ENCODE peak calls at places on chromosomes 7 and 10, in four cellular contexts. C is SJSA1; L is CD8-positive, alpha-beta memory T cell; U is right lobe of liver. A is an unnamed sample.
A peak's percentile ranks its signal among the peaks of the same experiment; 100 is the strongest.

GRCh38 chr10:103595933-103596726 is 102.6 kb downstream of the NEURL1 start:
- DNase-seq in L (no peak), C (no peak), U (no peak), A (no peak)

GRCh38 chr10:89861584-89862287 is 160.3 kb downstream of the KIF20B start:
- DNase-seq in L (no peak), U (no peak), C (peak; percentile 58), A (no peak)

GRCh38 chr7:82210422-82211184 is 233.0 kb downstream of the CACNA2D1 start:
- DNase-seq in U (no peak), C (no peak), L (no peak), A (no peak)

GRCh38 chr10:112471878-112472487 is 25.0 kb downstream of the VTI1A start:
- DNase-seq in U (no peak), C (peak; percentile 42), L (peak; percentile 33), A (no peak)

GRCh38 chr10:12535656-12536055 is 186.3 kb downstream of the CAMK1D start:
- DNase-seq in C (no peak), L (no peak), U (no peak), A (no peak)

GRCh38 chr10:100168313-100168643 is 17.6 kb downstream of the ERLIN1 start:
- DNase-seq in C (no peak), L (no peak), U (no peak), A (no peak)

GRCh38 chr10:47456096-47456485 is 27.8 kb downstream of the ANXA8 start:
- DNase-seq in L (no peak), U (no peak), C (no peak), A (no peak)

GRCh38 chr7:75979361-75980125 is 14.9 kb downstream of the TMEM120A start:
- DNase-seq in C (no peak), U (no peak), L (no peak), A (no peak)

GRCh38 chr10:84138478-84139125 is 707 bp upstream of the GHITM start:
- DNase-seq in L (no peak), C (no peak), U (no peak), A (no peak)

GRCh38 chr7:155198901-155199845 is 98.5 kb upstream of the INSIG1 start:
- DNase-seq in C (no peak), L (no peak), U (peak; percentile 35), A (no peak)

GRCh38 chr10:24897326-24897926 is 55.0 kb downstream of the PRTFDC1 start:
- DNase-seq in U (no peak), L (peak; percentile 20), C (peak; percentile 85), A (no peak)

GRCh38 chr10:99266383-99266782 is 30.7 kb upstream of the HPSE2 start:
- DNase-seq in L (no peak), U (no peak), C (no peak), A (no peak)

GRCh38 chr10:123148414-123149161 is 652 bp downstream of the HMX2 start:
- DNase-seq in L (no peak), U (no peak), C (peak; percentile 44), A (no peak)

GRCh38 chr7:155363146-155363539 is 65.5 kb downstream of the INSIG1 start:
- DNase-seq in U (peak; percentile 13), L (no peak), C (no peak), A (no peak)

GRCh38 chr7:132270517-132270916 is 305.8 kb downstream of the PLXNA4 start:
- DNase-seq in C (no peak), L (no peak), U (no peak), A (no peak)

GRCh38 chr7:4449263-4449662 is 232.8 kb upstream of the FOXK1 start:
- DNase-seq in C (no peak), U (no peak), L (no peak), A (no peak)

GRCh38 chr7:50182734-50183133 is 89.7 kb upstream of the ZPBP start:
- DNase-seq in U (no peak), L (no peak), C (no peak), A (no peak)

GRCh38 chr7:154748387-154748786 is 254.5 kb downstream of the PAXIP1 start:
- DNase-seq in C (no peak), L (no peak), U (no peak), A (no peak)

GRCh38 chr10:53508197-53508596 is 735.6 kb upstream of the MBL2 start:
- DNase-seq in C (no peak), U (no peak), L (no peak), A (no peak)

GRCh38 chr10:100637785-100638184 is 102.0 kb downstream of the HIF1AN start:
- DNase-seq in U (no peak), C (no peak), L (no peak), A (no peak)

GRCh38 chr7:137923380-137923779 is 76.6 kb upstream of the DGKI start:
- DNase-seq in C (peak; percentile 46), L (no peak), U (no peak), A (peak; percentile 26)

GRCh38 chr10:98367626-98368451 is 47.1 kb downstream of the PYROXD2 start:
- DNase-seq in L (no peak), C (no peak), U (no peak), A (no peak)

GRCh38 chr7:7857143-7857583 is 111.4 kb upstream of the GLCCI1 start:
- DNase-seq in L (no peak), C (no peak), U (no peak), A (no peak)

GRCh38 chr7:81244213-81244612 is 325.4 kb upstream of the SEMA3C start:
- DNase-seq in U (no peak), C (no peak), L (no peak), A (no peak)

GRCh38 chr10:124674768-124675222 is 69.4 kb downstream of the FAM53B start:
- DNase-seq in L (no peak), U (no peak), C (no peak), A (no peak)

GRCh38 chr7:70317356-70317755 is 719.1 kb downstream of the AUTS2 start:
- DNase-seq in C (no peak), L (no peak), U (no peak), A (no peak)

GRCh38 chr7:135333196-135333595 is 99.6 kb downstream of the STRA8 start:
- DNase-seq in U (no peak), L (no peak), C (no peak), A (no peak)

GRCh38 chr10:116765549-116766162 is 23.3 kb upstream of the HSPA12A start:
- DNase-seq in C (no peak), L (peak; percentile 28), U (no peak), A (peak; percentile 41)

GRCh38 chr7:138878847-138879246 is 80.9 kb upstream of the ATP6V0A4 start:
- DNase-seq in L (no peak), C (no peak), U (no peak), A (no peak)

GRCh38 chr10:70690584-70690983 is 18.3 kb downstream of the ADAMTS14 start:
- DNase-seq in U (no peak), C (no peak), L (no peak), A (no peak)

GRCh38 chr10:69337312-69338132 is 59.2 kb downstream of the HK1 start:
- DNase-seq in L (no peak), U (no peak), C (no peak), A (no peak)

GRCh38 chr10:69338133-69338456 is 59.8 kb downstream of the HK1 start:
- DNase-seq in U (no peak), L (no peak), C (no peak), A (no peak)

GRCh38 chr10:69340695-69341094 is 62.4 kb downstream of the HK1 start:
- DNase-seq in U (no peak), L (no peak), C (no peak), A (no peak)

GRCh38 chr10:69336952-69337311 is 58.6 kb downstream of the HK1 start:
- DNase-seq in C (no peak), U (no peak), L (no peak), A (no peak)

DNA sequence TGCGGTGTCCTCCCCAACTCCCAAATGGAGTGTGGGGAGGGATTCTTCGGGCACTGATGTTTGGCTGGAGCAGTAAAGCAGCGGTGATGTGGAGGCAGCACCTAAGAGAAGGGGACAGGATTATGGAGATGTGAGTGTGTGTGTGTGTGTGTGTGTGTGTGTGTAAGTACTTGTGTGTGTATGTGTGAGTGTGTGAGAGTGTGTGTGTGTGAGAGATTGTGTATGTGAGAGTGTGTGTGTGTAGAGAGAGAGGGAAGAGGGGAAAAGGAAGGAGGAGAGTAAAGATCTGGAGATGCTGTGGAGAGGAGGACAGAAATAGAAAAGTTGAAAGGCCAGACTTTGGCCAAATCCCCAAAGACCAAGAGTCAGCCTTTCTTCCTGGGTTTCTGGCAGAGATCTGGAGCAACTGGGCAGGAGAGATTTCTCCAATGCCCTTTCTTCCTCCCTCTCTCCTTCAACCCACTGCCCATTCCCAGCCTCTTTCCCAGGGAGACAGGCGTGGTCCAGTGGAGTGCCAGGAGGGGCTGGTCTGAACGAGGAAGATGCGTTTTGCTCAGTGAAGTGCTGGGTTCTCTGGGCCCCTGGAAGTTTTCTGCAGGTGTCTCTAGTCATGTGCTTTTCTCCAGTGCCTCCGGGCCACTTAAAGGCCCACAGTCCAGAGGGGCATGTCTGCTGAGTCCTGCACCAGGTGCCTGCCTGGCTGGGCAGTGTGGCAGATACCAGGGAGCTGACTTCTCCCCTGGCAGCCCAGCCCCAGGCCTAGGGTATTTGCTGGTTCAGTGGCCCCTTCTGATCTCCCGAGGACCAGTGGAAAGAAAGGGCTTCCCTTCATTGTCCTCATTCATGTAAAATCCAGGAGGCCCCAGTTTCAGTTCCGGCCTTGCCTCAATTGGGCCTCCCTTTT is 60.5 kb downstream of the HK1 start:
- DNase-seq in L (no peak), C (no peak), U (no peak), A (no peak)
- H3K4me1 ChIP-seq in L (peaks cover 65% of the 10 kb centered on the region), C (no peaks in the 10 kb centered on the region), U (no peaks in the 10 kb centered on the region), A (peaks cover 37% of the 10 kb centered on the region)

GRCh38 chr7:157668884-157669767 is 332.3 kb downstream of the DNAJB6 start:
- DNase-seq in C (no peak), U (no peak), L (no peak), A (no peak)
- H3K9me3 ChIP-seq in C (peaks cover 4% of the 10 kb centered on the region), U (no peaks in the 10 kb centered on the region), L (no peaks in the 10 kb centered on the region), A (no peaks in the 10 kb centered on the region)

GRCh38 chr7:37283701-37284100 is 165.0 kb downstream of the ELMO1 start:
- DNase-seq in C (no peak), L (no peak), U (no peak), A (no peak)

GRCh38 chr7:37284285-37284684 is 164.4 kb downstream of the ELMO1 start:
- DNase-seq in L (no peak), C (no peak), U (no peak), A (no peak)

GRCh38 chr7:37281368-37282092 is 167.1 kb downstream of the ELMO1 start:
- DNase-seq in C (no peak), L (no peak), U (no peak), A (no peak)

GRCh38 chr7:37282927-37283326 is 165.7 kb downstream of the ELMO1 start:
- DNase-seq in U (no peak), C (no peak), L (no peak), A (no peak)

DNA sequence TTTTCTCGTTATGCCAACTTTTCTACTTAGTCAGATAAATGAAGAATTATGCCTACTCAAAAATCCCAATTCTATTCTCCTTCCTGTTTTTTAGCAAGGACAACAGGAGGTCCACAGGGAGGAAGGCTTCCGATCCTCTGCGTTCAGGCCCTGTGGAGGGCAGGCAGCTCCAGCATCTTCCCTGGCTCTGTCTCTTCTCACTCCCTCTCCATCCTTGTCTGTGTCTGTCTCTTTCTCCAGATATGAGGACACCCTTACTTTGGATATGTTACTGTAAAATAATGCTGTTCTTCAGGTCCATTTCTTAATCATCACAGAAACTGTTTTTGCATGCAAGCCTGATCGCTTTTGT is 166.6 kb downstream of the ELMO1 start:
- DNase-seq in C (no peak), U (no peak), L (no peak), A (no peak)
- H3K4me3 ChIP-seq in C (no peak overlapping the region), U (no peak overlapping the region), L (no peak overlapping the region), A (no peak overlapping the region)

DNA sequence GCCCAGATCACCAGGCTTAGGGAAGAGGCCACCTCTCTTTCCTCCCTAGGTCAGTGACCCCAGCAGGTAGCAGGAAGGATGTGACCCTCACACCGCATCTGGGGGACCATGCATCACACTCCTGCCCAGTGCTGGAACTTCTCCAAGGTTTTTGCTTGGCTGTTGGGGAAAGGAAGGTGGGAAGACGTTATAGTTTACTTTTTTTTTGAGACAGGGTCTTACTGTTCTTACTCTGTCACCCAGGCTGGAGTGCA is 8.6 kb downstream of the ZCCHC24 start:
- DNase-seq in U (peak; percentile 29), C (no peak), L (no peak), A (no peak)
- H3K4me1 ChIP-seq in U (no peaks in the 10 kb centered on the region), C (peaks cover 48% of the 10 kb centered on the region), L (no peaks in the 10 kb centered on the region), A (no peaks in the 10 kb centered on the region)

GRCh38 chr7:158935062-158935461 is 78.7 kb downstream of the DYNC2I1 start:
- DNase-seq in C (no peak), L (no peak), U (no peak), A (no peak)
- H3K9me3 ChIP-seq in C (peaks cover 5% of the 10 kb centered on the region), L (no peaks in the 10 kb centered on the region), U (no peaks in the 10 kb centered on the region), A (peaks cover 6% of the 10 kb centered on the region)